ENCODE peak calls at places on chromosomes 6 and 20, in seven cellular contexts. B is stomach; X is IMR-90; T is heart right ventricle; O is H9; L is ascending aorta; W is CD8-positive, alpha-beta T cell. Q is an unnamed sample.

GRCh38 chr6:15922510-15923307 is 206.2 kb upstream of the MYLIP start:
- DNase-seq in B (no peak), X (no peak), T (no peak), O (no peak), L (no peak), W (no peak), Q (no peak)

GRCh38 chr20:25495189-25495824 is 87.8 kb downstream of the GINS1 start:
- DNase-seq in B (no peak), X (no peak), T (no peak), O (no peak), L (no peak), W (no peak), Q (no peak)

GRCh38 chr20:61531553-61532345 is 279.7 kb downstream of the CDH4 start:
- DNase-seq in B (no peak), X (peak; percentile 46), T (no peak), O (no peak), L (no peak), W (no peak), Q (no peak)

GRCh38 chr6:147973806-147974205 is 368.8 kb upstream of the SASH1 start:
- DNase-seq in B (no peak), X (no peak), T (no peak), O (no peak), L (no peak), W (no peak), Q (no peak)

GRCh38 chr20:34874094-34874654 is 1.5 kb upstream of the GGT7 start:
- DNase-seq in B (peak; percentile 86), X (peak; percentile 87), T (peak; percentile 53), O (peak; percentile 88), L (peak; percentile 93), W (peak; percentile 40), Q (peak; percentile 91)

GRCh38 chr6:159044899-159045727 is at the start of gene TAGAP:
- DNase-seq in B (peak; percentile 70), X (peak; percentile 2), T (peak; percentile 49), O (no peak), L (peak; percentile 86), W (peak; percentile 88), Q (peak; percentile 32)

GRCh38 chr20:9867196-9867980 is 28.5 kb upstream of the PAK5 start:
- DNase-seq in B (no peak), X (no peak), T (no peak), O (no peak), L (no peak), W (no peak), Q (no peak)

GRCh38 chr6:111423960-111424846 is 58.8 kb downstream of the REV3L start:
- DNase-seq in B (peak; percentile 64), X (peak; percentile 10), T (no peak), O (no peak), L (no peak), W (no peak), Q (peak; percentile 14)

GRCh38 chr20:59043698-59044097 is 1.1 kb upstream of the PRELID3B start:
- DNase-seq in B (no peak), X (no peak), T (no peak), O (no peak), L (no peak), W (peak; percentile 35), Q (no peak)

GRCh38 chr20:25287631-25288290 is 39.9 kb downstream of the PYGB start:
- DNase-seq in B (no peak), X (no peak), T (no peak), O (no peak), L (peak; percentile 58), W (no peak), Q (no peak)

GRCh38 chr20:46040902-46041535 is 12.0 kb downstream of the SLC12A5 start:
- DNase-seq in B (peak; percentile 29), X (peak; percentile 26), T (peak; percentile 34), O (peak; percentile 79), L (no peak), W (peak; percentile 45), Q (peak; percentile 77)

GRCh38 chr6:163766936-163767335 is 352.4 kb downstream of the QKI start:
- DNase-seq in B (no peak), X (no peak), T (no peak), O (no peak), L (no peak), W (no peak), Q (no peak)

GRCh38 chr6:169070506-169071176 is 183.0 kb downstream of the THBS2 start:
- DNase-seq in B (peak; percentile 37), X (peak; percentile 100), T (peak; percentile 61), O (no peak), L (peak; percentile 97), W (no peak), Q (peak; percentile 83)

GRCh38 chr6:156731436-156731835 is 45.7 kb upstream of the ARID1B start:
- DNase-seq in B (no peak), X (peak; percentile 86), T (no peak), O (no peak), L (no peak), W (no peak), Q (peak; percentile 4)

GRCh38 chr6:12148841-12149240 is 136.7 kb downstream of the HIVEP1 start:
- DNase-seq in B (no peak), X (no peak), T (no peak), O (no peak), L (no peak), W (no peak), Q (no peak)

GRCh38 chr20:44745560-44746366 is at the start of gene KCNK15:
- DNase-seq in B (peak; percentile 62), X (peak; percentile 17), T (peak; percentile 50), O (no peak), L (peak; percentile 86), W (peak; percentile 27), Q (peak; percentile 38)

DNA sequence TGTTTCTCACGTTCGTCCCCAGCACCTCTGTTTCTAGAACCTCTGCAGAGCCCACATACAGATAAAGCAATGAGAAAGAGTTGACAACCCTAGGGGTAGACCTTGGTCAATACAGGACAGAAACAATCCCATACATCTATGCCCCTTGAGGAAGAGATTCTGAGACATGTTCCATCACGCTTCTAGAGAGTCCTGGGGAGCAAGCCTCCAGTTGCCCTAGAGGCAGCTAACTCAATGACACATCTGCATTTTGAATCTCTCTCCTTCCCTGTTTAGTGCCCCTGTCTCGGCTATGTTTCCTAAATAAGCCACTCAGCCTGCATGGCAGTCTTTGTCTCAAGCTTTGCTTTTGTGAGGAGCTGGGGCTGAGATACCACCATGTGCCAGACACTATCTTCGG is 435.3 kb downstream of the CD83 start:
- DNase-seq in B (no peak), X (no peak), T (no peak), O (no peak), L (no peak), W (no peak), Q (no peak)
- TF ChIP-seq CTCF in B (no peak), X (no peak), T (no peak), O (no peak), L (no peak), W (no peak), Q (no peak)

DNA sequence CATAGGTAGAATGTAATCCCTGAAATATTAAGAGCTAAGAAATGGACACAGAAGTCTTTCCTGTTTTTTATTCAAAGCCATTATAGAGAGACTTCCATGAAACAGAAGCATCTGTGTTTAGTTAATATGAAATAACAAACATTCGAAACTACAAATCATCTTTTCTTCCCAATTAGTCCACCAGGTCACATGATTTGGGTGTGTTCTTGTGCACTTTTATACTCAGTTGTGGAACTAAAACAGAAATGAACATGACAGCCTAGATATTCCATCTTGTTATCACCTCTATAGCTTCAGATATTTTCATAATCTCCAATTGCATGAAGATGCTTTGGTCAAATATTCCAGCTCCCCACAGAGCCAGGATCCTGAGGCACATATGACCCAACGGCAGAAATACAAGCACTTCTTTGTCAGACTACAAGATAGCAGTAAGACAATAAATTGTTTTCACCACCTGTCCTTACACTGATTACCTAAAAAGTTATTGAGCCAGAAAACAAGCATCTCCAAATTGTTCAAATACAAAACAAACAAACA is 116.8 kb upstream of the BEND6 start:
- DNase-seq in B (no peak), X (no peak), T (no peak), O (no peak), L (no peak), W (no peak), Q (no peak)
- TF ChIP-seq CTCF in B (no peak), X (no peak), T (no peak), O (no peak), L (no peak), W (no peak), Q (no peak)

GRCh38 chr6:146354451-146354850 is 189.2 kb upstream of the RAB32 start:
- DNase-seq in B (no peak), X (no peak), T (no peak), O (no peak), L (no peak), W (no peak), Q (no peak)
- TF ChIP-seq CTCF in B (no peak), X (no peak), T (no peak), O (no peak), L (no peak), W (no peak), Q (no peak)

DNA sequence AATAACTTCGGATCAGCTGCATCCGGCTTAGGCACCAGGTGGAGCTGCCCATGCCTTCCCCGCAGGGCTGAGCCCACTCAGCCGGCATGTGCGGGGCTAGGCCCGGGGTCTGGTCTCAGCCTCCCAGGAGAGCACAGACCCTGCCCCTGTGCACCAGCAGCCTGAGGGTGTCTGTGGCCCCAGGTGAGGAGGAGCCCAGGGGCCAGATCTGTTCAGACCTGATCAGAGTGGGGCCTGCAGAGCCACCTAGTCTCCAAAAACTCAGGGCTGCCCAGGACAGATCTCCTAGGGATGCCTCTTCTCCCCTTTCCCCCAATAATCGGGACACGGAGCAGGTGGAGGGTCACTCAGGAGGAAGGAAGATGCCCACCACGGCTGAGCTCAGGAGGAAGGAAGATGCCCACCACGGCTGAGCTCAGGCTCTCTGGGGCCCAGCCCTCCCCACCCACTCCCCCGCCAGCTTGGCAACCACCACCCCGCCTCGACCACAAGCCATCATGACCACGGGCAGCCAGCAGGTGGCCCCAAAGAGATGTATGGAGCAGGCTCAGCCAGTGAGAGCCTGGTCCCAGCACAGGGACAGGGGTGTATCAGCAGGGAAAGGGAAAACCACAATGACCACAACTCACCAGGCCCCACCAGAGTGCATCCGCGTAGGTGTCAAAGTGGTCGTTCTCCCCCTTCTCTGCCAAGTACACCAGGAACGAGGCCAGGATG is 30.5 kb downstream of the KCNQ2 start:
- DNase-seq in B (peak; percentile 73), X (peak; percentile 17), T (peak; percentile 63), O (peak; percentile 74), L (no peak), W (peak; percentile 71), Q (peak; percentile 87)
- TF ChIP-seq CTCF in B (peak; percentile 12), X (peak; percentile 27), T (peak; percentile 44), O (peak; percentile 60), L (no peak), W (no peak), Q (peak; percentile 54)

GRCh38 chr6:69164564-69165252 is 529.6 kb downstream of the ADGRB3 start:
- DNase-seq in B (no peak), X (no peak), T (no peak), O (peak; percentile 41), L (no peak), W (no peak), Q (peak; percentile 18)
- TF ChIP-seq CTCF in B (no peak), X (peak; percentile 6), T (no peak), O (peak; percentile 67), L (no peak), W (no peak), Q (no peak)

DNA sequence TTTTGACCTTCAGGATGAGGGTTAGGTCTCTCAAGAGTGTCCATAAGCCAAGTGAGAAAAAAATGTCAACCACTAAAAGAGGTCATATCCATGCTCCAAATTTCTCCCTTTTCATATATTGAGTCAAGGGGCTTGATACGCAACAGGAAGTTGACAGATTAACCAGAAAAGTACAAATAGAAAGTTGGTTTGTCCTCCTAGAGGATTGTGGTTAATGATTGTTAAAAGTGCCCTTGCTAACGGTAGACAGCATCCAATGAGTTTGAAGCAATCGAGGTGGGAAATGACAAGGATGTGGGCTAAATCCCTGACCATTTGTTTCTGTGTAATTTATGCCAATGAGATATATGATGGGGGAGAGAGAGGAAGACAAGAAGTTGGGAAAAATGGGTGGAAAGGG is 18.1 kb upstream of the HBS1L start:
- DNase-seq in B (no peak), X (no peak), T (no peak), O (no peak), L (no peak), W (no peak), Q (no peak)
- TF ChIP-seq CTCF in B (no peak), X (no peak), T (no peak), O (no peak), L (no peak), W (no peak), Q (no peak)